ENCODE peak calls at places on chromosomes 3 and 15, in five cellular contexts. C, T, H, S and L are unnamed samples.

GRCh38 chr15:50906954-50907865 is 1.3 kb upstream of the AP4E1 start:
- DNase-seq in H (no peak), C (no peak), S (peak; percentile 63), T (no peak), L (peak; percentile 82)

GRCh38 chr15:61038387-61038786 is 190.7 kb downstream of the RORA start:
- DNase-seq in S (no peak), T (peak; percentile 70), C (no peak), H (no peak), L (no peak)

GRCh38 chr3:64644483-64644882 is 43.3 kb downstream of the ADAMTS9 start:
- DNase-seq in C (no peak), H (no peak), T (no peak), S (no peak), L (no peak)

GRCh38 chr3:84039091-84039490 is 919.7 kb upstream of the CADM2 start:
- DNase-seq in S (no peak), T (peak; percentile 0), C (no peak), H (no peak), L (no peak)

GRCh38 chr3:169241928-169242751 is 421.4 kb downstream of the MECOM start:
- DNase-seq in H (peak; percentile 70), T (peak; percentile 26), C (peak; percentile 62), S (no peak), L (no peak)

GRCh38 chr15:95742836-95743235 is 587.7 kb upstream of the NR2F2 start:
- DNase-seq in T (no peak), C (no peak), S (no peak), H (no peak), L (no peak)

GRCh38 chr3:24341668-24342067 is 153.0 kb downstream of the THRB start:
- DNase-seq in T (no peak), H (no peak), C (no peak), S (no peak), L (no peak)

GRCh38 chr15:89680282-89680873 is 1.2 kb upstream of the PLIN1 start:
- DNase-seq in C (no peak), H (no peak), S (no peak), T (no peak), L (no peak)

GRCh38 chr15:98649621-98649995 is 1.3 kb downstream of the IGF1R start:
- DNase-seq in C (no peak), S (no peak), H (no peak), T (no peak), L (no peak)

GRCh38 chr3:129601713-129602112 is 4.8 kb downstream of the PLXND1 start:
- DNase-seq in H (no peak), C (no peak), S (no peak), T (no peak), L (no peak)

GRCh38 chr15:74624020-74624602 is 8.5 kb downstream of the CLK3 start:
- DNase-seq in C (no peak), H (no peak), T (no peak), S (no peak), L (peak; percentile 58)

GRCh38 chr3:55453871-55454496 is 33.1 kb downstream of the WNT5A start:
- DNase-seq in S (no peak), H (no peak), T (no peak), C (no peak), L (no peak)